ENCODE peak calls at places on chromosomes 13 and 19, in seven cellular contexts. B is H1, H is GM12892, D is SK-N-SH, Y is K562, A is HepG2, F is GM12878. L is an unnamed sample.

GRCh38 chr13:73133536-73133935 is 74.7 kb downstream of the KLF5 start:
- DNase-seq in B (no peak), H (no peak), D (no peak), Y (no peak), A (no peak), F (no peak), L (no peak)

GRCh38 chr19:12126707-12127106 is 13.4 kb downstream of the ZNF20 start:
- DNase-seq in B (peak), H (no peak), D (peak), Y (peak), A (peak), F (no peak), L (no peak)

GRCh38 chr13:36142735-36143134 is 11.6 kb upstream of the DCLK1 start:
- DNase-seq in B (no peak), H (no peak), D (no peak), Y (no peak), A (no peak), F (no peak), L (no peak)

GRCh38 chr13:59356607-59357006 is 807.1 kb downstream of the DIAPH3 start:
- DNase-seq in B (no peak), H (no peak), D (no peak), Y (peak), A (no peak), F (no peak), L (no peak)

GRCh38 chr13:52749446-52749845 is 9.8 kb upstream of the CNMD start:
- DNase-seq in B (no peak), H (no peak), D (peak), Y (no peak), A (no peak), F (no peak), L (no peak)

GRCh38 chr13:34420975-34421719 is 520.9 kb upstream of the NBEA start:
- DNase-seq in B (no peak), H (no peak), D (no peak), Y (no peak), A (no peak), F (no peak), L (no peak)

GRCh38 chr19:15292847-15293582 is 39.3 kb downstream of the BRD4 start:
- DNase-seq in B (no peak), H (no peak), D (no peak), Y (no peak), A (no peak), F (no peak), L (no peak)

GRCh38 chr19:46950526-46951235 is 69.0 kb upstream of the NPAS1 start:
- DNase-seq in B (no peak), H (no peak), D (no peak), Y (no peak), A (no peak), F (no peak), L (no peak)

GRCh38 chr19:41373993-41374392 is 2.3 kb upstream of the TMEM91 start:
- DNase-seq in B (no peak), H (no peak), D (peak), Y (no peak), A (no peak), F (no peak), L (no peak)

GRCh38 chr19:4301590-4302237 is 475 bp downstream of the TMIGD2 start:
- DNase-seq in B (no peak), H (no peak), D (no peak), Y (no peak), A (no peak), F (no peak), L (no peak)

GRCh38 chr19:56736571-56736970 is 65.0 kb upstream of the ZNF835 start:
- DNase-seq in B (no peak), H (no peak), D (no peak), Y (no peak), A (no peak), F (no peak), L (no peak)

GRCh38 chr13:25881946-25882574 is 169.8 kb downstream of the SHISA2 start:
- DNase-seq in B (no peak), H (no peak), D (peak), Y (no peak), A (no peak), F (no peak), L (no peak)

GRCh38 chr13:110493161-110493593 is 68.3 kb downstream of the RAB20 start:
- DNase-seq in B (no peak), H (no peak), D (no peak), Y (no peak), A (no peak), F (no peak), L (no peak)

GRCh38 chr13:73274147-73274546 is 215.3 kb downstream of the KLF5 start:
- DNase-seq in B (no peak), H (no peak), D (no peak), Y (no peak), A (no peak), F (no peak), L (no peak)

GRCh38 chr19:17385878-17386611 is 8.0 kb downstream of the CCDC194 start:
- DNase-seq in B (peak), H (peak), D (peak), Y (peak), A (peak), F (no peak), L (no peak)

GRCh38 chr13:33191425-33192221 is 93.9 kb downstream of the STARD13 start:
- DNase-seq in B (no peak), H (no peak), D (peak), Y (no peak), A (no peak), F (no peak), L (no peak)

GRCh38 chr13:102825921-102826706 is 19.7 kb upstream of the ERCC5 start:
- DNase-seq in B (no peak), H (no peak), D (no peak), Y (no peak), A (no peak), F (no peak), L (no peak)

GRCh38 chr13:73825143-73825542 is 309.1 kb downstream of the KLF12 start:
- DNase-seq in B (no peak), H (no peak), D (no peak), Y (no peak), A (no peak), F (no peak), L (no peak)

GRCh38 chr19:16154557-16154956 is 11.1 kb downstream of the HSH2D start:
- DNase-seq in B (no peak), H (no peak), D (no peak), Y (no peak), A (no peak), F (no peak), L (no peak)

GRCh38 chr13:44837250-44837649 is 152.0 kb downstream of the NUFIP1 start:
- DNase-seq in B (no peak), H (no peak), D (no peak), Y (no peak), A (no peak), F (no peak), L (no peak)

GRCh38 chr13:109787135-109787954 is 962 bp upstream of the IRS2 start:
- DNase-seq in B (peak), H (no peak), D (peak), Y (peak), A (no peak), F (no peak), L (no peak)

GRCh38 chr19:55687281-55688172 is 12.5 kb downstream of the EPN1 start:
- DNase-seq in B (no peak), H (no peak), D (no peak), Y (no peak), A (no peak), F (no peak), L (no peak)

GRCh38 chr19:13831560-13832056 is 36.4 kb downstream of the ZSWIM4 start:
- DNase-seq in B (no peak), H (no peak), D (no peak), Y (no peak), A (no peak), F (no peak), L (no peak)

GRCh38 chr13:30224732-30225131 is 82.6 kb downstream of the KATNAL1 start:
- DNase-seq in B (no peak), H (no peak), D (no peak), Y (no peak), A (no peak), F (no peak), L (no peak)

GRCh38 chr19:16295071-16295470 is 29.6 kb upstream of the KLF2 start:
- DNase-seq in B (no peak), H (no peak), D (no peak), Y (no peak), A (no peak), F (no peak), L (no peak)

GRCh38 chr13:46197299-46197975 is 14.3 kb upstream of the LRRC63 start:
- DNase-seq in B (no peak), H (no peak), D (no peak), Y (no peak), A (no peak), F (no peak), L (no peak)

GRCh38 chr19:17479325-17479791 is 9.0 kb downstream of the SLC27A1 start:
- DNase-seq in B (no peak), H (no peak), D (no peak), Y (no peak), A (no peak), F (no peak), L (no peak)

GRCh38 chr19:40466219-40467006 is at the start of gene SPTBN4:
- DNase-seq in B (peak), H (no peak), D (no peak), Y (no peak), A (no peak), F (peak), L (no peak)

GRCh38 chr19:49890349-49891311 is 6.1 kb downstream of the IL4I1 start:
- DNase-seq in B (peak), H (peak), D (peak), Y (peak), A (no peak), F (no peak), L (peak)

GRCh38 chr19:28201462-28201943 is 1011.4 kb downstream of the UQCRFS1 start:
- DNase-seq in B (no peak), H (no peak), D (no peak), Y (no peak), A (no peak), F (no peak), L (no peak)

GRCh38 chr19:34482380-34483250 is 1.1 kb downstream of the WTIP start:
- DNase-seq in B (peak), H (no peak), D (peak), Y (no peak), A (no peak), F (no peak), L (no peak)

GRCh38 chr19:13964776-13965175 is 12.5 kb downstream of the DCAF15 start:
- DNase-seq in B (no peak), H (no peak), D (no peak), Y (no peak), A (no peak), F (no peak), L (no peak)

GRCh38 chr13:43157796-43158195 is 134.4 kb downstream of the DNAJC15 start:
- DNase-seq in B (no peak), H (no peak), D (no peak), Y (no peak), A (no peak), F (no peak), L (no peak)

GRCh38 chr19:41807176-41807575 is 10.8 kb downstream of the CEACAM3 start:
- DNase-seq in B (no peak), H (no peak), D (no peak), Y (no peak), A (no peak), F (no peak), L (no peak)

GRCh38 chr13:92821324-92821723 is 405.3 kb upstream of the GPC6 start:
- DNase-seq in B (no peak), H (no peak), D (no peak), Y (no peak), A (no peak), F (no peak), L (no peak)

GRCh38 chr13:51225034-51225433 is 2.8 kb downstream of the FAM124A start:
- DNase-seq in B (no peak), H (no peak), D (no peak), Y (no peak), A (no peak), F (no peak), L (no peak)
- TF ChIP-seq TAF1 in B (no peak), H (no peak), D (no peak), Y (no peak), A (no peak), F (no peak), L (no peak)

DNA sequence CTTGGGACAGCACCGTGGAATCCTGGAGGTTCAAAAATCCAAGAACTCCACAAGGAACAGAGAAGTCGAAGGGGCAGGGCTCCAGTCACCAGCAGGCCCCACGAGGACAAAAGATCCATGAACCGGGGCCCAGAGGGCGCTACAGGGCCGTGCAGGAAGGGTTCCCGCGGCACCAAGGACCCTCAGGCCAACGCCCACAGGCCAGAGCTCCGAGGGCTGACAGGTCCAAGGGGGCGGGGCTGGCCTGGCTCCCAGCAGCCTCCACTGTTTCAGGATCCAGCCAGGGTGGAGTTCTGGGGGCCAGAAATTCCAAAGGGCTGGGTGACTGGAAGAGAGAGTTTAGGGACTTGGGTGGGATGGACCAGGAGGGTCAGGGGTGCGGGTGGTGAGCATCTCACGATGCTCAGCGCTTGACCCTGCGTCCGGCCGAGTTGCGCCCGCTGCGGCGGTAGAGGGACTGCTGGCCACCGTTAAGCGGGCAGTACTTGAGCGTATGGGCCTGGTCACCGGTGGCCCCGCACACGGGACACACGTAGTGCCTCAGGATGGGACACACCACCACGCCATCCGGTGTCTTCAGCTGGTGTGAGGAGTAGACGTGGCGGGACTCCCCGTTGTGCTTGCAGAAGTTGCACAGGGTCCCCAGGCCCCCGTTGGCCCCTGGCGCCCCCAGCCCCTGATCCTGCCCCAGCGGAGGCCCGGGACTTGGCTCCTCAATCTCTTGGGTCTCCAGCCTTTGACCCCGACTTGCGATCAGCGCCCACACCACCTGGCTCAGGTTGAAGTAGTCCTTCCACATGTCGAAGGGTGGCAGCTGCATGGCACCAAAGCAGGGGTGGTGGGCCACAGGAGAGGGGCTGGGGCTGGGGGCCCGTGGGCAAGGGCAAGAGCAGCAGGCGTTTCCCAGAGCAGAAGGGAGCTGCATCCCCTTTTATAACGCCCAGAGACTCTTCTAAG is at the start of gene NANOS2:
- DNase-seq in B (peak), H (no peak), D (no peak), Y (peak), A (peak), F (no peak), L (no peak)
- TF ChIP-seq TAF1 in B (no peak), H (no peak), D (no peak), Y (no peak), A (no peak), F (no peak), L (no peak)

GRCh38 chr13:82688400-82688999 is 1193.8 kb downstream of the SLITRK1 start:
- DNase-seq in B (no peak), H (no peak), D (no peak), Y (no peak), A (no peak), F (no peak), L (no peak)
- TF ChIP-seq TAF1 in B (no peak), H (no peak), D (no peak), Y (no peak), A (no peak), F (no peak), L (no peak)

DNA sequence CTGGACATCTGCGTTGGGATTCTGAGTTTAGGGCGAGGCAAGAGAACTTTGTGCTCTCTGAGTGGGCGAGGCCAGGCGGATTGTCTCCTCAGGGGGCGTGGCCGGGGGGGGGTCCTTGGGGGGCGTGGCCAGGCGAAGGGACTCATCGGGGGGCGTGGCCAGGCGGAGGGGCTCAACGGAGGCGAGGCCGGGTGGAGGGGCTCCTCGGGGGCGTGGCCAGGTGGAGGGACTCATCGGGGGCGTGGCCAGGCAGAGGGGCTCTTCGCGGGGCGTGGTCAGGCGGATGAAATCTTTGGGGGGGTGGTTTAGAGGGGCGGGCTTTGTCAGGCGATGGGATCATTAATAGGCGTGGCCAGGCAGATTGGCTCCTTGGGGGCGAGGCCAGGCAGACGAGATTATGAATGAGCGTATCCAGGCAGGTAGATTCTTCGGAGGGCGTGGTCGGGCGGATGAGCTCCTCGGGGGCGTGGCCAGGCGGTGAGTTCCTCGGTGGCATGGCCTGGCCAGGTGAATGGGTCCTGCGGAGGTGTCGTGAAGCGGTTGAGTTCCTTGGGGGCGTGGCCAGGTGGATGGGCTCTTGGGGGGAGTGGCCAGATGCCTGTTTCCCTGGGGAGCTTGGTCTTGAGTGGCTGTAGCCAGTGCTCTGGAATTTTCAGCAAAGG is 10.3 kb upstream of the CACNG7 start:
- DNase-seq in B (peak), H (no peak), D (peak), Y (peak), A (no peak), F (no peak), L (no peak)
- TF ChIP-seq TAF1 in B (no peak), H (no peak), D (no peak), Y (no peak), A (no peak), F (no peak), L (no peak)

GRCh38 chr13:50512602-50513527 is 330.6 kb downstream of the DLEU7 start:
- DNase-seq in B (no peak), H (peak), D (no peak), Y (peak), A (peak), F (no peak), L (peak)
- TF ChIP-seq TAF1 in B (no peak), H (no peak), D (no peak), Y (no peak), A (no peak), F (no peak), L (no peak)

L was measured in GM12891.